ENCODE peak calls at places on chromosomes 7 and 10, in five cellular contexts. M, Y, B, K and J are unnamed samples.

GRCh38 chr7:22934473-22935065 is 79.4 kb downstream of the HYCC1 start:
- DNase-seq in M (no peak), Y (no peak), B (peak), K (no peak), J (no peak)

GRCh38 chr7:116271980-116272886 is 61.9 kb downstream of the TES start:
- DNase-seq in M (peak), Y (no peak), B (peak), K (no peak), J (no peak)

GRCh38 chr7:4803397-4804241 is 28.2 kb downstream of the AP5Z1 start:
- DNase-seq in M (no peak), Y (peak), B (no peak), K (no peak), J (no peak)

GRCh38 chr10:92239600-92240288 is 51.1 kb downstream of the CPEB3 start:
- DNase-seq in M (peak), Y (peak), B (peak), K (peak), J (peak)

GRCh38 chr7:88073625-88074024 is 139.6 kb downstream of the ADAM22 start:
- DNase-seq in M (no peak), Y (no peak), B (no peak), K (no peak), J (no peak)

GRCh38 chr10:77869626-77870420 is 56.7 kb downstream of the DLG5 start:
- DNase-seq in M (no peak), Y (no peak), B (peak), K (no peak), J (no peak)

GRCh38 chr7:48089415-48089975 is 430 bp downstream of the UPP1 start:
- DNase-seq in M (no peak), Y (peak), B (peak), K (peak), J (no peak)

GRCh38 chr7:43625453-43625852 is 42.5 kb downstream of the STK17A start:
- DNase-seq in M (no peak), Y (no peak), B (no peak), K (peak), J (no peak)

GRCh38 chr10:68202965-68203358 is 29.0 kb downstream of the ATOH7 start:
- DNase-seq in M (peak), Y (no peak), B (peak), K (no peak), J (no peak)

GRCh38 chr7:91324663-91325062 is 60.4 kb downstream of the FZD1 start:
- DNase-seq in M (no peak), Y (no peak), B (no peak), K (no peak), J (no peak)

GRCh38 chr10:79176949-79177602 is 108.3 kb downstream of the ZMIZ1 start:
- DNase-seq in M (peak), Y (no peak), B (peak), K (no peak), J (no peak)

GRCh38 chr7:29281782-29282541 is 87.4 kb downstream of the CHN2 start:
- DNase-seq in M (peak), Y (no peak), B (peak), K (no peak), J (no peak)

GRCh38 chr7:158782638-158783490 is 46.4 kb downstream of the ESYT2 start:
- DNase-seq in M (peak), Y (peak), B (no peak), K (no peak), J (no peak)

GRCh38 chr7:157441023-157441399 is 104.2 kb downstream of the DNAJB6 start:
- DNase-seq in M (no peak), Y (no peak), B (no peak), K (no peak), J (no peak)

GRCh38 chr10:132078746-132079345 is 13.1 kb downstream of the JAKMIP3 start:
- DNase-seq in M (no peak), Y (peak), B (no peak), K (no peak), J (no peak)

GRCh38 chr7:123649956-123650355 is 5.7 kb upstream of the LMOD2 start:
- DNase-seq in M (peak), Y (no peak), B (peak), K (no peak), J (no peak)

GRCh38 chr10:34906021-34906965 is 91.2 kb upstream of the PARD3 start:
- DNase-seq in M (no peak), Y (peak), B (peak), K (no peak), J (no peak)

GRCh38 chr10:100828744-100829102 is 83.3 kb downstream of the PAX2 start:
- DNase-seq in M (no peak), Y (peak), B (no peak), K (peak), J (peak)

GRCh38 chr10:92699518-92700272 is 9.9 kb downstream of the HHEX start:
- DNase-seq in M (peak), Y (peak), B (peak), K (peak), J (no peak)

GRCh38 chr7:128427289-128427891 is 17.6 kb upstream of the IMPDH1 start:
- DNase-seq in M (peak), Y (peak), B (peak), K (peak), J (peak)

GRCh38 chr7:135716677-135717238 is 11.2 kb downstream of the SLC13A4 start:
- DNase-seq in M (peak), Y (no peak), B (peak), K (no peak), J (no peak)

GRCh38 chr7:135539629-135540028 is 18.1 kb upstream of the NUP205 start:
- DNase-seq in M (no peak), Y (no peak), B (no peak), K (no peak), J (no peak)

GRCh38 chr7:106772655-106773108 is 92.4 kb upstream of the PIK3CG start:
- DNase-seq in M (peak), Y (no peak), B (peak), K (no peak), J (no peak)

GRCh38 chr7:149787428-149788299 is 14.3 kb upstream of the ZNF467 start:
- DNase-seq in M (no peak), Y (peak), B (no peak), K (no peak), J (no peak)

GRCh38 chr7:128974241-128974934 is 36.7 kb downstream of the IRF5 start:
- DNase-seq in M (peak), Y (no peak), B (peak), K (no peak), J (no peak)

GRCh38 chr10:46019541-46020343 is 10.7 kb downstream of the NCOA4 start:
- DNase-seq in M (peak), Y (peak), B (no peak), K (peak), J (no peak)

GRCh38 chr10:126208736-126209317 is 179.4 kb downstream of the ADAM12 start:
- DNase-seq in M (peak), Y (no peak), B (peak), K (no peak), J (no peak)

GRCh38 chr7:41911792-41912191 is 208.9 kb upstream of the INHBA start:
- DNase-seq in M (peak), Y (no peak), B (peak), K (no peak), J (no peak)

GRCh38 chr10:30820282-30820991 is 190.9 kb upstream of the LYZL2 start:
- DNase-seq in M (peak), Y (no peak), B (peak), K (no peak), J (no peak)

GRCh38 chr7:95662987-95663386 is 66.7 kb upstream of the PDK4 start:
- DNase-seq in M (no peak), Y (no peak), B (no peak), K (no peak), J (no peak)

GRCh38 chr10:122282253-122282671 is 11.2 kb downstream of the BTBD16 start:
- DNase-seq in M (peak), Y (no peak), B (peak), K (no peak), J (no peak)

GRCh38 chr10:105358911-105359310 is 717.8 kb downstream of the SORCS3 start:
- DNase-seq in M (no peak), Y (no peak), B (peak), K (no peak), J (no peak)

GRCh38 chr10:44576715-44577191 is 191.9 kb upstream of the CXCL12 start:
- DNase-seq in M (peak), Y (no peak), B (no peak), K (no peak), J (no peak)

GRCh38 chr10:6204341-6205191 is 1.8 kb downstream of the PFKFB3 start:
- DNase-seq in M (peak), Y (no peak), B (peak), K (peak), J (no peak)

GRCh38 chr10:109889867-109890266 is 33.4 kb downstream of the XPNPEP1 start:
- DNase-seq in M (peak), Y (no peak), B (peak), K (no peak), J (no peak)

DNA sequence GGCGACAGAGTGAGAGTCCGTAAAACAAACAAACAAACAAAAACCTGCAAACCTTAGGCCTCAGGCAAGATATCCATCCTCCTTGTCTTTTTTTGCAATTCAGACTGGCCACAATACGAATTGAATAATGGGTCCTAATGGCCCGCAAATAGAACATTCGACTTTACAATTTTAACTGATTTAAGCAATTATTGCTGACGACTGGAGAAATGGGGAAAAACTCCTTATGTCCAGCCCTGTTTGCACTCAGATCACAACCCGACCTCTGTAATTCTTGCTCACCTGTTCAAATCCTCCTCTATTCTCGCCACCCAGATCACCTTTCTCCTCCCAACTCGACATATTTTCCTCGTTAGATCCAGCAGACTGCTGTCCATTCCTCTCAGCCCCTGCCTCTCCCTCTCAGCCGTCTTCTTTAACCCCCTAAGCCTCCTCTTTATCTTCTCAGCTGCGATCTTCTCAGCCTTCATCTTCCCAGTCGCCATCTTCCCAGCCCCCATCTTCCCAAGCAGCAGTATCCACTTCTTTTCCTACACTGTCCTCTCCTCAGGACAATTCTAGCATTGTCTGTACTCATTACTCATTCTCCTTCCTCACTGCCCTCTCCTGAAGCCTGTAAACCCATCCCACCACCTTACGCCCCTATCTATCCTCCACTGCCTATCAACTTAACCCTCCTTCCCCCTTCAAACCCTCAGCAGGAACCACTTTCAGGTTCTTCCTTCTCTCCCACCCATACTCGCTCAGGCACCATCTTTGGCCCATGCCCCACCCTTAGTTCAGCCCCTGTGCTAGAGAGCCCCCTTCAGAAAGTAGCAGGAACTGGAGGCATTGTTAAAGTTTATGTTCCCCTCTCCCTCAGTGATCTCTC is 61.8 kb downstream of the LRRC17 start:
- DNase-seq in M (no peak), Y (peak), B (no peak), K (no peak), J (no peak)
- TF ChIP-seq CTCF in M (peak), Y (peak), B (no peak), K (no peak), J (peak)

DNA sequence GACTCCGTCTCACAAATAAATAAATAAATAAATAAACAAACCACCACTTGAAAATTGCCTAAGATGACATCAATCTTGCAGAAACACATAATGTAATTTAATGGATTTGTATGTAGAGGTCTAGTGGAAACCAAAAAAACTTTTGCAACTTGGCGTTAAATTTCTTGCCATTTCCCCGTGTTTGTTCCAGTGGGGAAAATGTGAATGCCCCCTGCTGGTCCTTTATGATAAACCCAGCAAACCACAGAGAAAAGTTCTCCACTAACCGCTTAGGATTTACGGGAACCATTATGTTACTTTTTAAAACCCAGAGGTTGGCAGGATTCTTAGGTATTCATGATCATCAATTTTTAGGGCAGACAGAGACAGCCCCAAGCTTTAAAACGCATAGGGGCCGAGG is 32.5 kb downstream of the LAMB4 start:
- DNase-seq in M (peak), Y (peak), B (no peak), K (no peak), J (no peak)
- TF ChIP-seq CTCF in M (peak), Y (peak), B (no peak), K (no peak), J (peak)

DNA sequence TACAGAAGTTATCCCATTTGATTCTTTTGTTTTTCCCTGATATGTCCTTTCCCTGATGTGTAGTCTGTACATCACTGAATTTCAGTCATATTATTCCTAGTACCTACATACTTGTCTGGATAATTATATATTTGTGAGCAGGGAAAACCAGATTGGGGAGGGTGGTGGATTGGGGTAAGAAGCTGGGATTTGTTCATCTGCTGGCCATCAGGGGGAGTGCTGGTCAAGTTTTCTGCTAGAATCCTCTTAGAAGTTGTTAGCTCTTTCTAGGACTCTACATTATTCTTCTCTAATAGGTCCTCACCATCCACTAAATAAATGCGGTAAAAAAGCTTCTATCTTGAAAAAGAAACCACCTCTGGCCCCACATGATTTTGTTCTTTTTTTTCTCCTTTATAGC is 232.7 kb upstream of the TAC1 start:
- DNase-seq in M (peak), Y (peak), B (no peak), K (peak), J (peak)
- TF ChIP-seq CTCF in M (peak), Y (peak), B (peak), K (peak), J (peak)

GRCh38 chr7:11329626-11330025 is 356.0 kb downstream of the PHF14 start:
- DNase-seq in M (no peak), Y (no peak), B (no peak), K (no peak), J (no peak)

GRCh38 chr7:11328309-11328708 is 354.6 kb downstream of the PHF14 start:
- DNase-seq in M (peak), Y (peak), B (peak), K (no peak), J (no peak)

GRCh38 chr7:11330208-11330607 is 356.5 kb downstream of the PHF14 start:
- DNase-seq in M (no peak), Y (no peak), B (no peak), K (no peak), J (no peak)

GRCh38 chr7:11330717-11331116 is 357.0 kb downstream of the PHF14 start:
- DNase-seq in M (no peak), Y (no peak), B (no peak), K (no peak), J (no peak)

DNA sequence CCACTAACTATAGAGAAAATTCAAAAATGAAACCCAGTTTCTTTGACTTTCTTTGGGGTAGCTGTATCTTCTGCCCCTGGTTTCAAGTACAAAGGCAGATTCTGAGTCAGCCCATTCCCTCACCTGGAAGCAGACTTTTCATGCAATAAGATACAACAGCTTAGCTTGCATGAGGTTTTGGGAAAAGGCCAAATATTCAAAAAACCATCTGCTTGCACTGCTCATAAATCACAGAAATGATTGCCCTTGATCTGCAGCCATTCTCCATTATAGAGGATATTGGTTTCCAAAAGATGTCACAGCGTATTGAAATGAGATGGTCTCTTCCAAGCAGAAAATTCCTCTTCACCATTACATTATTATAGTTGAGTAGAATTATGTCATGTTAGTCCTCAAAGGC is 354.0 kb downstream of the PHF14 start:
- DNase-seq in M (no peak), Y (no peak), B (peak), K (no peak), J (no peak)
- TF ChIP-seq CTCF in M (no peak), Y (no peak), B (no peak), K (no peak), J (no peak)

DNA sequence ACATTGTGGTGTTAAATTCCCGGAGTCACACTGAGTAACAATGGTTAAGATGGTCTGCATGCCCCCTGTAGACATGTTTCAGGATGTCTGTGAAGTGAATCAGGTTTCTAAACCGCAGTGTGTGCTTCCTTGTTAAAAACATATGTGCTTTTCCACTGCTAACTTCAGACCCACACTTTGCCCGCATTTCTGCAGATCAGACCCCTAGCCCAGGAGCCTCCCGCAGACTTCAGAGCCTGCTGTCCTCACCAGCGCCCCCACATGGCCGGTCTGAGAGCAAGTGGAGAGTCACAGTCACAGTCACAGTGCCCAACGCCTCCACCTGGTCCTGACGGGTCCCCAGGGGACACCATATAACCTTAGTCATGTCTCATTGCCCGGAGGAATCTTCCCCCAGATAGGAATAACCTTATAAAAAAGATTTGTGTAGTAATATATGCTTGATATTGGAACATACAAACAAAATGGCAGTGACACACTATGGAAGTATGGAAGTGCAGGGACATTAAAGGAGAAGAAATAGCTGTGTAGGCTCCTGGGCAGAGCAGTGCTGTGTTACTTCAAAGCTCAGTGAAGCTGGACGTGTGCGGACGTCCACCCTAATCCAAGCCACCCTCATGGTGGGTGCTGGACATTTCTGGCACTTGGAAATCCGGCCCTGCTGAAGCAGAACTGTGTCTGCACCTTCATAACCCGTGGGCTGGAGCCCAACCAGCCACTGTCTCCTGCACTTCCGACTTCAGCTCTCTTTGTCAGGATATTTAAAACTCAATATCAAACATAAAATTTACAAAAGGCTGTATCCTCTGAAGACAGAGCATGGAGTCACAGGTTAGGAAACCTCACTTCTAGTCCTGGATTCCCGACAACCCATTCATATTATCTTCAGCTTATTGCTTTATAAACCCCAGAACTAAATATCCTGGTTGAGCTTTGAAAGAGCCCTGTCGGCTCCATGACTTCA is 29.0 kb downstream of the GSTO2 start:
- DNase-seq in M (peak), Y (peak), B (peak), K (peak), J (no peak)
- TF ChIP-seq CTCF in M (peak), Y (peak), B (peak), K (peak), J (peak)

DNA sequence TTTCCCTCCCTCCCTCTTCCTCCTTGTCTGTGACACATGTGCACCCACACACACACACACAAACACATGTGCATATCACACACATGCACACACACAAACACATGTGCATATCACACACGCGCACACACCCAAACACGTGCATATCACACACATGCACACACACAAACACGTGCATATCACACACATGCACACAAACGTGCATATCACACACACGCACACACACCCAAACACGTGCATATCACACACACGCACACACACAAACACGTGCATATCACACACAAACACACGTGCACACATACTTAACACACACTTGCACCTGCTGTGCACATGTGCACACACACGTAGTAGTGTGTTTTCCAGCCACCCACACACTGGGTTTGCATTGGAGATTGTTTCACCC is 29.4 kb upstream of the KNDC1 start:
- DNase-seq in M (no peak), Y (no peak), B (no peak), K (no peak), J (no peak)
- TF ChIP-seq CTCF in M (no peak), Y (no peak), B (no peak), K (no peak), J (no peak)